ENCODE peak calls at places on chromosomes 4 and X, in five cellular contexts. F is PC-3, I is adrenal gland, C is astrocyte of the cerebellum, S is Peyer's patch. B is an unnamed sample.

GRCh38 chrX:94831364-94831763 is 1157.4 kb downstream of the FAM133A start:
- DNase-seq in F (peak), I (no peak), C (no peak), S (no peak), B (no peak)

GRCh38 chr4:88756149-88756548 is 58.5 kb upstream of the NAP1L5 start:
- DNase-seq in F (no peak), I (no peak), C (no peak), S (no peak), B (no peak)

GRCh38 chr4:112526061-112526460 is 10.1 kb upstream of the NEUROG2 start:
- DNase-seq in F (peak), I (no peak), C (no peak), S (no peak), B (no peak)

GRCh38 chr4:7365472-7366179 is 69.1 kb downstream of the PSAPL1 start:
- DNase-seq in F (no peak), I (no peak), C (no peak), S (no peak), B (no peak)

GRCh38 chr4:176150283-176150682 is 45.1 kb downstream of the SPATA4 start:
- DNase-seq in F (peak), I (no peak), C (peak), S (no peak), B (peak)

GRCh38 chr4:110129544-110129943 is 68.9 kb downstream of the ELOVL6 start:
- DNase-seq in F (no peak), I (no peak), C (no peak), S (no peak), B (no peak)

GRCh38 chr4:4386736-4387392 is at the start of gene NSG1:
- DNase-seq in F (no peak), I (peak), C (no peak), S (no peak), B (no peak)

GRCh38 chr4:141654098-141654497 is 17.7 kb downstream of the IL15 start:
- DNase-seq in F (peak), I (peak), C (no peak), S (peak), B (no peak)

GRCh38 chrX:73562986-73563739 is at the start of gene CHIC1:
- DNase-seq in F (peak), I (peak), C (peak), S (peak), B (peak)

GRCh38 chr4:133000012-133000411 is 149.1 kb upstream of the PCDH10 start:
- DNase-seq in F (no peak), I (no peak), C (peak), S (no peak), B (no peak)

GRCh38 chr4:67725132-67725531 is 24.2 kb upstream of the UBA6 start:
- DNase-seq in F (peak), I (no peak), C (no peak), S (no peak), B (no peak)

GRCh38 chrX:50779694-50780093 is 34.3 kb downstream of the SHROOM4 start:
- DNase-seq in F (no peak), I (peak), C (no peak), S (no peak), B (no peak)

GRCh38 chrX:17564689-17565409 is 172.4 kb upstream of the SCML1 start:
- DNase-seq in F (no peak), I (no peak), C (no peak), S (no peak), B (no peak)

GRCh38 chrX:69627744-69628143 is 11.8 kb downstream of the EDA start:
- DNase-seq in F (no peak), I (no peak), C (no peak), S (no peak), B (no peak)

DNA sequence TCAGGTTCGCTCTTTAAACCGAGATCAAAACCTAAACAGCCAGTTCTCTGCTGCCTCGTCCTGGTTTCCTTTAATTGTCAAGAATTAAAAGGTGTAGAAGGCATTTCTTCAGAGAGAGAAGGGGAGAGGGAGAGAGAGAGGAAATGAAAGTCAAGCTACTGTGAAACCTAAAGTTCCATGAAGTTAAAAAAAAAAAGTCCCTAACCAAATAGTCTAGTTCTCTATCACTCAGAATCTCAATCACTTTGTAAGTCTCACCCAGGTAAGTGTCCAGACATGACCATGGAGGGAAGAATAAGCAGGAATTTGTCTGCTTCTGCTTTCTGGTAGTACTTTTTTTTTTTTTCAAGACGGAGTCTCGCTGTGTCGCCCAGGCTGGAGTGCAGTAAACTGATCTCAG is 18.8 kb upstream of the SMIM14 start:
- DNase-seq in F (no peak), I (no peak), C (no peak), S (no peak), B (no peak)
- H3K4me3 ChIP-seq in F (no peak), I (no peak), C (no peak), S (no peak), B (no peak)

GRCh38 chr4:94169803-94170372 is 37.8 kb upstream of the SMARCAD1 start:
- DNase-seq in F (no peak), I (no peak), C (no peak), S (no peak), B (no peak)

GRCh38 chr4:94175553-94176260 is 32.0 kb upstream of the SMARCAD1 start:
- DNase-seq in F (no peak), I (no peak), C (no peak), S (no peak), B (no peak)

GRCh38 chr4:94168321-94168720 is 39.3 kb upstream of the SMARCAD1 start:
- DNase-seq in F (no peak), I (no peak), C (no peak), S (no peak), B (no peak)

DNA sequence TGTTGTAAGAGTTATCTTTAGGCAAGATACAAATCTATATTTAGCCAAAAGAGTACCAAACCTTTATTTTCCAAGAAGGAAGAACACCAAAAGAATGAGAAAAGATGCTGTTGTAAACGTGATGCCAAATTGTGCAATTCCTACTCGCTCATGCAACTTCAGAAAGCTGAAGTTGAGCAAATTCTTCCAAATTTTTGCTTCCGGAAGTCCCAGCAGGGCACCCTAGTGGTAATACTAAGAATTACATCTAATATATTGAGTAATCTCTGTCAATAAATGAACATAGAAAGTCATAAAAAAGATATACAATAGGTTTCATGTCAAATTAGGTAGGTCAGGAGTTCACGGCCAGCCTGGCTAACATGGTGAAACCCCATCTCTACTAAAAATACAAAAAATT is 36.0 kb upstream of the SMARCAD1 start:
- DNase-seq in F (peak), I (no peak), C (no peak), S (no peak), B (no peak)
- TF ChIP-seq CTCF in F (peak), I (no peak), C (peak), S (no peak), B (peak)

DNA sequence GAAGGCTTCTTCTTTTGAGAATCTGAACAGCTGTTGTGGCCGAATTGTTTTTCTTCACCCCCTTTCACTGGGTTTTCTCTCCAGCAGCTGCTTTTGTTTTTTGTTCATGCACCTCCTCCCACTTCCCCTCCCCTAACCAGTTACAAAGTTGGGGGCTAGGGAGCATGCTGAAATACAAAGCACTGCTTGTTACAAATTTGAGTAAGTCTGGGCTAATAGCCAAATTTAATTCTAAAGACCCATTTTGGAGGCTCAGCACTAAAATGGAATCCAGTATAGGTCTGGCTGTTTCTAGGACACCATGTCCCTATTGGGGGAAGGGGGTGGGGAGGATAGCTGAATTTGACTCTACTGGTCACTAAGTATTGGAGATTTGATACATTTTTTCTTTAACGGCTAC is 89.2 kb upstream of the GPM6B start:
- DNase-seq in F (no peak), I (no peak), C (no peak), S (no peak), B (no peak)
- H3K4me3 ChIP-seq in F (no peak), I (no peak), C (no peak), S (no peak), B (no peak)

GRCh38 chr4:139692300-139693012 is 26.8 kb downstream of the MGST2 start:
- DNase-seq in F (no peak), I (peak), C (no peak), S (no peak), B (no peak)
- TF ChIP-seq CTCF in F (no peak), I (peak), C (peak), S (no peak), B (peak)

GRCh38 chr4:15703439-15703838 is 574 bp downstream of the BST1 start:
- DNase-seq in F (no peak), I (no peak), C (no peak), S (no peak), B (no peak)
- H3K4me3 ChIP-seq in F (no peak), I (peak), C (peak), S (peak), B (peak)

DNA sequence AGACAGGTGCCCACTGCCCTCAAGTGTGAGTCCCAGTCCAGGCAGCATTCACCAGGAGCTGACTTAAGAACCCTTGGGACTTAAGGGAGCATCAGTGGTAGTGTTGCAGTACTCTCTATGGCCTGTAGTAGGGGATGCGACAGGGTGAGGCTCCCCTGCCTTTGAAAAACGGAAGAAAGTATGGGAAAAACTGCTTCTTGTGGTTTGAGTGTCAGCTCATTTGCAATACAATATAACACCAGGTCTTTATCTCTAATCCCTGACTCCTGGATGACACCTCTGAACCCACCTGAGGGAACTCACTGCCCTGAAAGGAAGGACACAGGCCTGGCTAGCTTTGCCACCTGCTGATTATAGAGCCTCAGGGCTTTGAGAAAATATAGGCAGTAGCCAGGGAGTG is 176.0 kb downstream of the SMARCA1 start:
- DNase-seq in F (no peak), I (no peak), C (no peak), S (no peak), B (no peak)
- TF ChIP-seq CTCF in F (no peak), I (no peak), C (peak), S (no peak), B (no peak)

GRCh38 chr4:113534698-113535097 is 226.8 kb downstream of the CAMK2D start:
- DNase-seq in F (no peak), I (no peak), C (no peak), S (no peak), B (no peak)
- H3K4me3 ChIP-seq in F (no peak), I (no peak), C (no peak), S (no peak), B (no peak)

DNA sequence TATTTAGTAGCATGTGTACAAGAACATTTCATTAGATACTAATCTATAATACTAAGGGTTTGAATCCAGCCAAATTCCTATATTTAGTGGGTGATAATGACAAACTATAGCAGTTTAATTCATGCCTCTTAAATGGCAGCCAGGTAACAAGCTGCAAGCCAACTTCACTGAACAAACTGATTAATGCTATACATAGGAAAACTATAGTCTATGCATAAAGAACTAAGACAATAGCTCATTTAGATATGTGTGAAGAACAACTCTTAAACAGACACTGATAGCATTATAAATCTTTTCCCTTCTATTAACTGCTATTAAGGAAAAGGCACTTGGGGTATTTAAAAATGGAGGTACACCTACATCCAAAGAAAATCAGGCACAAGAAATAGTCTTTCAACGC is 19.1 kb downstream of the ACSL1 start:
- DNase-seq in F (no peak), I (no peak), C (no peak), S (no peak), B (no peak)
- TF ChIP-seq CTCF in F (no peak), I (no peak), C (no peak), S (no peak), B (no peak)

GRCh38 chr4:153790962-153791551 is 2.2 kb upstream of the SFRP2 start:
- DNase-seq in F (no peak), I (no peak), C (no peak), S (no peak), B (no peak)
- H3K4me3 ChIP-seq in F (no peak), I (no peak), C (peak), S (peak), B (peak)

B was measured in HFF-Myc.